ENCODE peak calls at places on chromosome 17, in nine cellular contexts. V is adrenal gland, G is ascending aorta, U is stomach, F is tibial artery, W is mammary epithelial cell, C is cardiac muscle cell, H is esophagus squamous epithelium, Z is lower lobe of right lung. I is an unnamed sample.

GRCh38 chr17:28645576-28645939 is 600 bp upstream of the BLTP2 start:
- DNase-seq in W (no peak), C (no peak), G (no peak), Z (no peak), F (no peak), U (no peak), V (peak; percentile 38), H (no peak), I (no peak)

GRCh38 chr17:5499790-5500189 is 13.4 kb downstream of the MIS12 start:
- DNase-seq in Z (no peak), V (no peak), H (no peak), C (no peak), U (no peak), F (no peak), W (no peak), G (no peak), I (no peak)

GRCh38 chr17:31414590-31414918 is 23.1 kb downstream of the RAB11FIP4 start:
- DNase-seq in G (no peak), F (no peak), H (no peak), V (no peak), C (no peak), W (no peak), U (no peak), Z (no peak), I (no peak)

GRCh38 chr17:30243568-30243967 is 8.1 kb upstream of the SLC6A4 start:
- DNase-seq in H (no peak), W (no peak), C (no peak), Z (no peak), F (no peak), V (no peak), G (no peak), U (no peak), I (no peak)

GRCh38 chr17:6670571-6670970 is 19.0 kb downstream of the C17orf100 start:
- DNase-seq in V (no peak), H (no peak), Z (no peak), G (no peak), U (no peak), W (no peak), C (no peak), F (no peak), I (no peak)

GRCh38 chr17:1484586-1485310 is 7.7 kb downstream of the MYO1C start:
- DNase-seq in V (no peak), C (peak; percentile 62), W (peak; percentile 32), H (no peak), Z (peak; percentile 76), U (peak; percentile 69), G (no peak), F (peak; percentile 47), I (no peak)

GRCh38 chr17:12667299-12667958 is 1.7 kb downstream of the MYOCD start:
- DNase-seq in C (peak; percentile 68), W (no peak), V (no peak), G (no peak), U (no peak), F (no peak), Z (no peak), H (no peak), I (no peak)

GRCh38 chr17:34820922-34821321 is 140.3 kb downstream of the CCT6B start:
- DNase-seq in W (no peak), C (no peak), U (no peak), F (no peak), G (no peak), H (no peak), Z (no peak), V (no peak), I (no peak)

GRCh38 chr17:40547785-40548478 is 17.3 kb downstream of the CCR7 start:
- DNase-seq in V (peak; percentile 17), W (no peak), Z (no peak), F (peak; percentile 4), H (no peak), G (no peak), C (no peak), U (peak; percentile 16), I (no peak)

GRCh38 chr17:40548491-40548981 is 16.7 kb downstream of the CCR7 start:
- DNase-seq in G (no peak), V (peak; percentile 17), F (peak; percentile 17), W (no peak), Z (no peak), U (peak; percentile 9), H (no peak), C (no peak), I (no peak)

GRCh38 chr17:40548982-40549680 is 16.1 kb downstream of the CCR7 start:
- DNase-seq in V (peak; percentile 62), W (peak; percentile 44), H (no peak), Z (peak; percentile 71), F (peak; percentile 74), U (peak; percentile 50), C (peak; percentile 85), G (no peak), I (no peak)

GRCh38 chr17:40545660-40546059 is 19.6 kb downstream of the CCR7 start:
- DNase-seq in C (no peak), G (no peak), U (peak; percentile 1), Z (no peak), W (no peak), H (no peak), V (peak; percentile 17), F (peak; percentile 9), I (no peak)

DNA sequence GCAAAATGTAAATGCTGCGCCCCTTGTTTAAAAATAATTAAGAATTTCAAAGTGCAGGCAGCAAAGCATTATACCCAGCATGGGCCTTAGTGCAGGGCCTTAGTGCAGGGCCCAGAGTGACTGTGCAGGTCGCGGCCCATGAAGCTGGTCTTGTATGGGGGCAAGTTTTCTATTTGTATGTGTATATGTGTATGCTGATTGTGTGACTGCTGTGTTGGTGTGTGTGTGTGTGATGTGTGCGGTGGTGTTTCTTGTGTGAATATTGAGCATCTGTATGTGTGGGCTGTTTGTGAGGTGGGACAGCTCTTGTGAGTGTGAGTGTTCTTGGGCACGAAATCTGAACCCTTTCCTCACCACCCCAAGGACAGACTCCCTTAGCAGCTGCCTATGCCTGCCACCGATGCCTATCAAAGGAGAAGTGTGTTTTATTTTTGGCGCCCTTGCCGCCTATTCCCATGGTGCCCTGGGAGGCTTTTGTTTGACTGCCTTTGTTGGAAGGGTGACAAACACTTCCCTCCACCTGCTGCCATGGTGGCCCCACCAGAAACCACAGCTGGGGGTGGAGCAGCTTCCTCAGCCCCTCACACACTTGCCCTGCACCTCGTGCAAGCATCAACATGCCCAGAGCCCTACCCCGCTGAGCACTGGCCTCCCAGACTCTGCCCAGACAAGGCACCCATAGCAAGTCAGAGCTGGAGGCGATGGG is 18.0 kb downstream of the CCR7 start:
- DNase-seq in V (peak; percentile 19), Z (no peak), U (peak; percentile 19), F (peak; percentile 15), W (peak; percentile 97), C (no peak), G (no peak), H (no peak), I (peak; percentile 44)
- H3K27ac ChIP-seq in V (no peak overlapping the region), Z (peak overlapping the region; percentile 81), U (peak overlapping the region; percentile 90), F (peak overlapping the region; percentile 79), W (peak overlapping the region; percentile 23), C (no peak overlapping the region), G (no peak overlapping the region), H (peak overlapping the region; percentile 89), I (no peak overlapping the region)

GRCh38 chr17:45783593-45784292 is 377 bp upstream of the CRHR1 start:
- DNase-seq in W (no peak), U (no peak), C (peak; percentile 13), H (no peak), V (no peak), G (no peak), Z (no peak), F (no peak), I (peak; percentile 41)

GRCh38 chr17:45784293-45784582 is at the start of gene CRHR1:
- DNase-seq in H (no peak), F (no peak), C (no peak), W (no peak), Z (no peak), G (no peak), V (no peak), U (no peak), I (no peak)

GRCh38 chr17:45784583-45785372 is 658 bp downstream of the CRHR1 start:
- DNase-seq in U (peak; percentile 49), V (no peak), G (no peak), H (no peak), Z (peak; percentile 56), W (peak; percentile 14), C (peak; percentile 30), F (no peak), I (peak; percentile 26)

GRCh38 chr17:45780921-45781320 is 3.2 kb upstream of the CRHR1 start:
- DNase-seq in Z (no peak), F (no peak), W (no peak), U (no peak), C (no peak), G (no peak), H (no peak), V (no peak), I (no peak)

DNA sequence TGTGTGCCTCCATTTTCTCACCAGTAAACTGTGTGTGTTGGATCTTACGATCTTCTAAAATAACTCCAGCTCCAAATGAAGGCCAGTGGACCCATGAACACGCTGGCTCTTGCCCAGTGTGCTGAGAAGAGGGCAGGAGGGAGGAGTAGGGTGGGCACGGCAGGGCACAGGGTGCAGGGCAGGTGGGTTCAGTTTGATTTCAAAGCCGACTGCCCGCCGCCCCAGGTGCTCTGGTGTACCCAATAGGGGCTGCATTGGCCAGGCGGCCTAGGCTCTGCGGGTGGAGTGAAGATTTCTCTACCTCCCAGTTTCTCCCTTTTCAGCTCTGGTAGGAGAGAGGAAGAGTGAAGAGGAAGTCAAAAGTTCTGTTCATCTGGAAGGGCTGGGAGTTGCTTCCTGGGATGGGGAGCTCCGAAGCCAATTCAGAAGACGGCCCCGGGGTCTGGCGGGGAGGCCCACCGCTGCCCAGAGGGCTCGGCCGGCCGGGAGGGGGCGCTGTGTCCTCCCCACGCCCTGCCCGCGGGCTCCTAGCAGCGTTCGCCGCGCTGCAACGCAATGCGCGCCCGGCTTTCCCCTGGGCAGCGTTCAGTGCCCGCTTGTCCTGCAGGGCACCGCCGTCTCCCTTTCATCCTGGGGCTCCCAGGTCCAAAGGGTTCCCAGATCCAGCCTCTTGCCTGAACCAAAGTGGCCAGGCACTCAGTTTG is 1.1 kb upstream of the CRHR1 start:
- DNase-seq in W (no peak), V (no peak), U (no peak), G (no peak), Z (no peak), H (no peak), C (peak; percentile 25), F (no peak), I (peak; percentile 68)
- H3K4me3 ChIP-seq in W (no peak overlapping the region), V (no peak overlapping the region), U (peak overlapping the region; percentile 56), G (peak overlapping the region; percentile 41), Z (peak overlapping the region; percentile 54), H (peak overlapping the region; percentile 37), C (peak overlapping the region; percentile 39), F (peak overlapping the region; percentile 28), I (peak overlapping the region; percentile 64)

DNA sequence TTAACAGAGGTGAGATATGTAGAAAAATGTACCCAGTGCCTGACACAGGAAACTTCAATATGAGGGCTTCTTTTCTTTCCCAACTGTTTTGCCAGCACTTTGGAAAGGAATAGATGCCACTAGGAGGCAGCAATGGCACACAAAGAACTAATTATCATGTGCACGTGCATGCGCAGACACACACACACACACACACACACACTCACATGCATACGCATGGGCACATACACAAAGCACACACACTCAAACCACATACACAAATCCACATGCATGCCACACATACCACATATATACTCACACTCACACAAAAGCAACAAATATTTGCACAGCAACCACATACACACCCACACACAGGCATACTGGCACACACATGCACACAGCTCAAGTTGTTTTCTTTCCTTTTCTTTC is 8.8 kb upstream of the CEP112 start:
- DNase-seq in H (no peak), Z (no peak), G (no peak), W (peak; percentile 66), F (no peak), U (peak; percentile 59), C (peak; percentile 85), V (peak; percentile 66), I (no peak)
- TF ChIP-seq CTCF in H (peak; percentile 59), Z (peak; percentile 46), G (peak; percentile 16), W (peak; percentile 70), F (no peak), U (no peak), C (peak; percentile 69), V (peak; percentile 74), I (peak; percentile 30)

DNA sequence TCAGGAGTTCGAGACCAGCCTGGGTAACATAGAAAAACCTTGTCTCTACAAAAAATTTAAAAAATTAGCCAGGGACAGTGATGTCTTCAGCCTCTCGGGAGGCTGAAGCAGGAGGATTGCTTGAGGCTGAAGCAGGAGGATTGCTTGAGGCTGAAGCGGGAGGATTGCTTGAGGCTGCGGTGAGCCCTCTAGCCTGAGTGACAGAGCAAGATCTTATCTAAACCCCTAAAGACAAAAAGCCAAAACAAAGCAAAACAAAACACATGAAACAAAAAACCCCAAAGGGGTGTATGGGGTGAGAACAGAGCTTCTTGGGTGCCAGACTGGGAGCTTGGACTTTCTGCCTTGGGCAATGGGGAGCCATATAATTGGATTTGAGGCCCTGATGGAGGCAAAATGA is 2.6 kb downstream of the SPNS3 start:
- DNase-seq in C (no peak), U (no peak), H (no peak), G (no peak), W (no peak), F (no peak), Z (no peak), V (no peak), I (no peak)
- H3K27ac ChIP-seq in C (no peak overlapping the region), U (no peak overlapping the region), H (no peak overlapping the region), G (no peak overlapping the region), W (no peak overlapping the region), F (no peak overlapping the region), Z (no peak overlapping the region), V (no peak overlapping the region), I (no peak overlapping the region)